ENCODE peak calls at places on chromosomes 4 and X, in nine cellular contexts. Y, S, Z, X, E, N, K, C and I are unnamed samples.
A peak's percentile ranks its signal among the peaks of the same experiment; 100 is the strongest.

GRCh38 chr4:182969651-182970279 is 52.6 kb upstream of the DCTD start:
- DNase-seq in Y (no peak), S (no peak), Z (peak; percentile 37), X (no peak), E (no peak), N (no peak), K (no peak), C (no peak), I (no peak)

GRCh38 chrX:131741103-131741581 is 197.3 kb downstream of the OR13H1 start:
- DNase-seq in Y (no peak), S (no peak), Z (no peak), X (peak; percentile 83), E (no peak), N (no peak), K (no peak), C (no peak), I (no peak)

GRCh38 chr4:16725252-16725651 is 173.2 kb downstream of the LDB2 start:
- DNase-seq in Y (no peak), S (no peak), Z (no peak), X (no peak), E (no peak), N (no peak), K (no peak), C (no peak), I (no peak)

GRCh38 chrX:124497386-124497785 is 151.0 kb downstream of the SH2D1A start:
- DNase-seq in Y (no peak), S (no peak), Z (no peak), X (no peak), E (no peak), N (no peak), K (no peak), C (no peak), I (no peak)

GRCh38 chr4:181559637-181560036 is 683.6 kb upstream of the TENM3 start:
- DNase-seq in Y (no peak), S (no peak), Z (no peak), X (no peak), E (no peak), N (no peak), K (no peak), C (no peak), I (no peak)

GRCh38 chrX:98523521-98523920 is 1639.8 kb downstream of the RPA4 start:
- DNase-seq in Y (no peak), S (no peak), Z (no peak), X (no peak), E (no peak), N (no peak), K (no peak), C (no peak), I (no peak)

GRCh38 chrX:66638591-66639500 is at the start of gene EDA2R:
- DNase-seq in Y (no peak), S (peak; percentile 12), Z (no peak), X (no peak), E (no peak), N (no peak), K (peak; percentile 88), C (peak; percentile 83), I (peak; percentile 63)

GRCh38 chrX:136194546-136194945 is 47.2 kb downstream of the FHL1 start:
- DNase-seq in Y (no peak), S (no peak), Z (no peak), X (no peak), E (no peak), N (no peak), K (no peak), C (no peak), I (no peak)

GRCh38 chr4:80271806-80272205 is 5.3 kb downstream of the FGF5 start:
- DNase-seq in Y (no peak), S (no peak), Z (no peak), X (no peak), E (no peak), N (no peak), K (peak; percentile 58), C (no peak), I (no peak)

GRCh38 chr4:40333921-40334352 is 1.2 kb upstream of the CHRNA9 start:
- DNase-seq in Y (no peak), S (no peak), Z (peak; percentile 40), X (no peak), E (no peak), N (no peak), K (peak; percentile 75), C (no peak), I (no peak)

GRCh38 chrX:69133561-69134542 is 31.4 kb downstream of the PJA1 start:
- DNase-seq in Y (no peak), S (no peak), Z (no peak), X (peak; percentile 84), E (no peak), N (no peak), K (peak; percentile 78), C (peak; percentile 87), I (peak; percentile 54)

GRCh38 chr4:121256887-121257426 is 92.8 kb upstream of the TNIP3 start:
- DNase-seq in Y (no peak), S (no peak), Z (no peak), X (no peak), E (no peak), N (no peak), K (no peak), C (no peak), I (no peak)

GRCh38 chr4:158190736-158191135 is 17.9 kb upstream of the GASK1B start:
- DNase-seq in Y (no peak), S (no peak), Z (no peak), X (no peak), E (no peak), N (no peak), K (no peak), C (no peak), I (no peak)

GRCh38 chrX:9847071-9847470 is 60.8 kb downstream of the SHROOM2 start:
- DNase-seq in Y (no peak), S (no peak), Z (no peak), X (no peak), E (no peak), N (no peak), K (peak; percentile 77), C (no peak), I (no peak)

GRCh38 chr4:108060164-108060563 is 70.5 kb downstream of the HADH start:
- DNase-seq in Y (no peak), S (no peak), Z (peak; percentile 16), X (peak; percentile 44), E (no peak), N (no peak), K (peak; percentile 37), C (peak; percentile 67), I (no peak)

GRCh38 chrX:134836497-134836968 is 154.3 kb upstream of the SMIM10 start:
- DNase-seq in Y (no peak), S (no peak), Z (no peak), X (peak; percentile 12), E (no peak), N (no peak), K (peak; percentile 39), C (no peak), I (peak; percentile 24)

GRCh38 chr4:41399191-41399590 is 138.8 kb upstream of the LIMCH1 start:
- DNase-seq in Y (no peak), S (no peak), Z (no peak), X (no peak), E (no peak), N (no peak), K (no peak), C (no peak), I (no peak)